ENCODE peak calls at places on chromosomes 6 and 20, in eight cellular contexts. J, A, T, Z, E, M, F and B are unnamed samples.

GRCh38 chr6:158628542-158628941 is 16.0 kb downstream of the DYNLT1 start:
- DNase-seq in A (peak; percentile 60), T (no peak), M (no peak), F (no peak), E (peak; percentile 24), J (no peak), Z (peak; percentile 48), B (no peak)

GRCh38 chr20:49956689-49957443 is 20.7 kb downstream of the RNF114 start:
- DNase-seq in F (no peak), J (no peak), T (no peak), Z (no peak), E (no peak), M (no peak), A (no peak), B (no peak)

GRCh38 chr20:36585410-36586125 is 12.2 kb downstream of the TGIF2 start:
- DNase-seq in J (no peak), Z (no peak), E (no peak), M (no peak), F (no peak), T (no peak), A (no peak), B (no peak)

GRCh38 chr6:35360349-35361138 is 18.2 kb downstream of the PPARD start:
- DNase-seq in A (no peak), Z (no peak), F (peak; percentile 14), T (no peak), M (no peak), J (no peak), E (no peak), B (no peak)

GRCh38 chr20:4469910-4470309 is 251.8 kb upstream of the PRND start:
- DNase-seq in F (no peak), A (no peak), Z (no peak), E (no peak), M (no peak), T (no peak), J (no peak), B (no peak)

GRCh38 chr6:55913213-55914195 is 38.1 kb upstream of the BMP5 start:
- DNase-seq in M (no peak), F (no peak), Z (no peak), T (no peak), A (no peak), E (no peak), J (no peak), B (no peak)

GRCh38 chr20:59948828-59949720 is 8.9 kb downstream of the FAM217B start:
- DNase-seq in T (peak; percentile 34), M (no peak), A (no peak), F (peak; percentile 57), E (no peak), J (peak; percentile 57), Z (no peak), B (no peak)

GRCh38 chr6:158672726-158673125 is 22.9 kb downstream of the SYTL3 start:
- DNase-seq in A (no peak), E (no peak), M (no peak), J (no peak), T (no peak), F (no peak), Z (no peak), B (no peak)

DNA sequence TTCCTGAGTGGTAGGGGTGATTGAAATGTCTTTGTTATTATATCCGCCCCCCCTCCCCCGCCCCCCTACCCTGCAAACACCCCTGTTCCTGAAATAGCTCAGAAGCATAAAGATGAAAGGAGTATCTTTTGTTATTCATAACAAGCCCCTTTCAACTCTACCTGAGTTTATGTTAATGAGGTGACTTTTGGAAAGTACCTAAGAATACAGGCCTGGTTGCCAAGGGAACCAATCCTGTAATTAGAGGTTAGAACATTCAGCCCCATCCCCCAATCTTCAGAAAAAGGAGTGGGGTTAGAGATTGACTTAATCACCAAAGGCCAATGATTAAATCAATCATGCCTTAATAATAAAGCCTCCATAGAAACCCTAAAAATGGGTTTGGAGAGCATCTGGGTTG is 979.2 kb upstream of the GJE1 start:
- DNase-seq in T (no peak), M (no peak), J (no peak), E (no peak), A (no peak), Z (no peak), F (no peak), B (no peak)
- TF ChIP-seq CTCF in T (no peak), M (no peak), J (no peak), E (no peak), A (no peak), Z (no peak), F (no peak), B (no peak)

GRCh38 chr6:142887534-142887933 is 57.4 kb downstream of the HIVEP2 start:
- DNase-seq in M (no peak), E (no peak), Z (no peak), F (no peak), J (no peak), T (no peak), A (no peak), B (no peak)

GRCh38 chr6:142886431-142887170 is 58.4 kb downstream of the HIVEP2 start:
- DNase-seq in Z (no peak), J (peak; percentile 75), M (no peak), F (peak; percentile 49), A (no peak), E (no peak), T (no peak), B (no peak)

GRCh38 chr6:142884214-142885035 is 60.6 kb downstream of the HIVEP2 start:
- DNase-seq in M (no peak), E (no peak), J (no peak), T (no peak), Z (no peak), A (no peak), F (no peak), B (no peak)

GRCh38 chr6:142883011-142883410 is 62.0 kb downstream of the HIVEP2 start:
- DNase-seq in T (no peak), Z (no peak), M (no peak), F (no peak), A (no peak), E (no peak), J (no peak), B (no peak)

GRCh38 chr6:142885182-142885867 is 59.7 kb downstream of the HIVEP2 start:
- DNase-seq in J (peak; percentile 98), M (peak; percentile 48), Z (no peak), A (no peak), T (peak; percentile 40), E (no peak), F (peak; percentile 95), B (no peak)
- TF ChIP-seq POLR2A in J (peak; percentile 49), M (peak; percentile 28), Z (no peak), A (no peak), T (no peak), E (no peak), F (no peak), B (no peak)

DNA sequence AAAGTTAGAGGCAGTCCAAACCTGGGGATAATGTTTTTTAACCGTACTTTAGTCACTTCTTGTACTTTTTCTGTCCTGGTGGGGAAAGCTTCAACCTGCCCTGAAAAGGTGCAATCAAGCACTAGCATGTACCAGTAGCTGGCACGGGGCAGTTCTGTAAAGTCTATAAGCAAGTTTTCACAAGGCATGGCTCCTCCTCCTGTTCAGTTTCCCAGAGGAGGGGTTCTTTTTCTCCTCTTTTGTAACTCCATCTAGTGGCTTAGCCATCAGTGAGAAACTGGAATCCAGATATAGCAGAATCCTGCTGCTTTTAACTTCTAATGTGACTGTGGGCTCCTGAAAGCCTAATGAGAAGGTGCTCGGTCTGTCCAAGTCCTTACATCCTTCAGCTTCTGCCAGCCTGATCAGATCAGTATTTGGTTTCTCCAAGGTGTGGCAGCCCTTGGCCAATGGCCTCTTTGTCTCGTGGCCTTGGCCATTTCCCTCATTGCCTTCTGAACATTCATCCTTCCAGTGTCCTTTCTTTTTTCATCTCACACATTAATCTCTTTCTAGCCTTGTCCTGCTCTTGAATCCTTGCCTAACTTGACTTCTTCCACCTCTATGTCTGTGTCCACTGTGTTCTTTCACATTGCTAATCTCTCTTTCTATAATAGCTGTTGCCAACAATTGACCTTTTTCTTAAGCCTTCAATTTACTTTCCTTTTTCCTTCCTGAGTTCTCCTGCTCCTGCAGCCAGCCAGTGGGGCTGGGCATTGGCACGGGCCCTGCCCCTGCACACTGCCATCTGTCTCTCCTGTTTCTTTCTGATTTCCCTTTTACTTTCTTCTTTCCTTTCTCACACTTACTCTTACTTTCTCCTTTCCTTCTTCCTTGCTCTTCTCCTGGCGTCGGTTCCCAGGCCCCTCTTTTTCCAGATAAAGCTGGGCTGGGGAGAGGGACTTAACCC is 222.0 kb upstream of the SYNCRIP start:
- DNase-seq in J (peak; percentile 42), M (no peak), Z (no peak), T (peak; percentile 67), E (peak; percentile 58), A (no peak), F (no peak), B (no peak)
- TF ChIP-seq CTCF in J (no peak), M (no peak), Z (no peak), T (peak; percentile 34), E (no peak), A (no peak), F (no peak), B (no peak)

GRCh38 chr6:87152528-87152950 is 2.8 kb upstream of the ZNF292 start:
- DNase-seq in A (no peak), J (no peak), T (no peak), E (no peak), Z (no peak), F (no peak), M (no peak), B (peak; percentile 19)

GRCh38 chr6:87155920-87156600 is 695 bp downstream of the ZNF292 start:
- DNase-seq in Z (peak; percentile 71), M (peak; percentile 58), J (peak; percentile 57), A (no peak), T (peak; percentile 30), F (peak; percentile 32), E (peak; percentile 32), B (peak; percentile 38)

GRCh38 chr6:87154641-87155271 is 609 bp upstream of the ZNF292 start:
- DNase-seq in M (no peak), F (peak; percentile 71), Z (no peak), J (no peak), E (no peak), A (no peak), T (no peak), B (no peak)

GRCh38 chr6:87151786-87152527 is 3.4 kb upstream of the ZNF292 start:
- DNase-seq in Z (peak; percentile 74), F (no peak), M (peak; percentile 74), A (no peak), T (peak; percentile 43), J (peak; percentile 51), E (peak; percentile 69), B (peak; percentile 27)

GRCh38 chr6:87155272-87155919 is at the start of gene ZNF292:
- DNase-seq in F (peak; percentile 95), A (peak; percentile 99), T (peak; percentile 96), M (peak; percentile 93), J (peak; percentile 98), E (peak; percentile 97), Z (peak; percentile 97), B (peak; percentile 93)
- TF ChIP-seq POLR2A in F (peak; percentile 51), A (peak; percentile 43), T (peak; percentile 84), M (peak; percentile 56), J (no peak), E (no peak), Z (peak; percentile 31), B (peak; percentile 61)

DNA sequence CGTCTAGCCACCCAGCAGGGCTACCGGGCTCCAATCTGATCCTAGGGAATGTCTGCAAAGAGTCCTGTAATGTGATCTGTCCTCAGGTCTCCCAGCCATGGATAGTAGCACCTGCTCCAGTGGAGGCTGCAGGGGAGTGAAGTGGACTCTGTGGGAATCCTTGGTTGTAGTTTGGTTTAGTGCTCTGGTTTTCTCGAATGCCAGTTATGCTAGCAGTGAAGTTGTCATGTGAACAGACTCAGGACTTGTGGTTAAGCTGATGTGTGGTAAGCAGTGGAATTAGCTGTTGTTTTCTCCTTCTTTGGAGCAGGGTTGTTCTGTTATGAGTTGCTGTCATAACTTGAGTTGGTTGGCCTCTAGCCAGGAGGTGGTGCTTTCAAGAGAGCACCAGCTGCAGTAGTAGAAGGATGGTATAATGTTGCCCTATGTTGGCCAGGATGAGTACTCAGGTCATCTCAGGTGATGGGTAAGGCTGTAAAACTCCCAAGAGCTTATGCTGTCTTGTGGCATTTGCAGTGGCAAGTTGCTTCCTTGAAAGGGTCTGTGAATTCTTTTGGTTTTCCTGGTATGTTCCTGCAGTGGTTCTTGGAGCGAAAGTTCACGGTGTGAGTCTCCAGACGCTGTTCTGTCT is 390.2 kb downstream of the UTRN start:
- DNase-seq in T (no peak), F (no peak), A (no peak), E (no peak), Z (no peak), M (no peak), J (peak; percentile 17), B (peak; percentile 85)
- TF ChIP-seq CTCF in T (no peak), F (no peak), A (no peak), E (no peak), Z (no peak), M (no peak), J (no peak), B (no peak)